ENCODE peak calls at places on chromosomes 1 and 21, in five cellular contexts. Z is ascending aorta; B is sigmoid colon; E is body of pancreas; I is CD8-positive, alpha-beta T cell. G is an unnamed sample.

GRCh38 chr1:13788795-13789194 is 88.8 kb downstream of the PRDM2 start:
- DNase-seq in I (no peak), Z (no peak), E (no peak), B (no peak), G (no peak)

GRCh38 chr1:203324103-203325003 is 19.0 kb downstream of the BTG2 start:
- DNase-seq in Z (no peak), B (peak; percentile 69), E (no peak), I (peak; percentile 60), G (peak; percentile 72)

GRCh38 chr21:17088500-17088899 is 424.3 kb upstream of the CXADR start:
- DNase-seq in E (no peak), Z (no peak), I (no peak), B (no peak), G (no peak)

GRCh38 chr21:42621828-42622199 is 31.6 kb upstream of the PDE9A start:
- DNase-seq in E (no peak), Z (no peak), I (no peak), B (no peak), G (peak; percentile 8)

GRCh38 chr1:22815421-22816062 is 104.9 kb downstream of the EPHB2 start:
- DNase-seq in I (no peak), B (no peak), Z (no peak), E (no peak), G (no peak)

GRCh38 chr21:31161157-31161556 is 122.9 kb upstream of the KRTAP19-8 start:
- DNase-seq in Z (no peak), B (no peak), I (no peak), E (no peak), G (no peak)

GRCh38 chr1:83029916-83030315 is 969.0 kb downstream of the TTLL7 start:
- DNase-seq in B (no peak), I (no peak), Z (no peak), E (no peak), G (no peak)

GRCh38 chr1:208110296-208110695 is 133.9 kb downstream of the PLXNA2 start:
- DNase-seq in I (no peak), B (no peak), Z (no peak), E (no peak), G (no peak)

GRCh38 chr1:87642581-87643129 is 314.0 kb downstream of the LMO4 start:
- DNase-seq in I (no peak), E (no peak), B (no peak), Z (no peak), G (no peak)

GRCh38 chr1:37509181-37509580 is 5.4 kb downstream of the MEAF6 start:
- DNase-seq in I (no peak), B (no peak), Z (no peak), E (no peak), G (no peak)

GRCh38 chr1:10598088-10598712 is 123.5 kb downstream of the PEX14 start:
- DNase-seq in E (peak; percentile 24), I (no peak), Z (no peak), B (peak; percentile 43), G (no peak)

GRCh38 chr21:39601194-39601940 is 11.4 kb upstream of the B3GALT5 start:
- DNase-seq in E (no peak), Z (no peak), I (no peak), B (no peak), G (no peak)

GRCh38 chr1:192445849-192446489 is 129.2 kb downstream of the RGS21 start:
- DNase-seq in E (peak; percentile 44), I (peak; percentile 60), B (peak; percentile 64), Z (peak; percentile 69), G (no peak)

GRCh38 chr1:208314431-208314830 is 70.2 kb upstream of the PLXNA2 start:
- DNase-seq in B (no peak), E (no peak), I (no peak), Z (no peak), G (no peak)

GRCh38 chr1:64240209-64240608 is 36.8 kb downstream of the UBE2U start:
- DNase-seq in Z (no peak), B (no peak), I (no peak), E (no peak), G (no peak)

GRCh38 chr1:240928265-240928664 is 316.3 kb upstream of the GREM2 start:
- DNase-seq in Z (no peak), I (no peak), E (no peak), B (no peak), G (no peak)

GRCh38 chr1:156869455-156869854 is 8.8 kb downstream of the NTRK1 start:
- DNase-seq in Z (no peak), E (no peak), B (no peak), I (no peak), G (no peak)

GRCh38 chr1:156865865-156866678 is 5.4 kb downstream of the NTRK1 start:
- DNase-seq in Z (no peak), B (no peak), I (no peak), E (no peak), G (no peak)

GRCh38 chr1:156866679-156867015 is 6.0 kb downstream of the NTRK1 start:
- DNase-seq in B (no peak), Z (no peak), E (no peak), I (no peak), G (no peak)

GRCh38 chr1:156870734-156871133 is 10.1 kb downstream of the NTRK1 start:
- DNase-seq in Z (no peak), B (no peak), I (no peak), E (no peak), G (no peak)

GRCh38 chr1:156868341-156868740 is 7.7 kb downstream of the NTRK1 start:
- DNase-seq in B (no peak), Z (no peak), I (no peak), E (no peak), G (no peak)
- TF ChIP-seq CTCF in B (no peak), Z (no peak), I (no peak), E (no peak), G (no peak)

DNA sequence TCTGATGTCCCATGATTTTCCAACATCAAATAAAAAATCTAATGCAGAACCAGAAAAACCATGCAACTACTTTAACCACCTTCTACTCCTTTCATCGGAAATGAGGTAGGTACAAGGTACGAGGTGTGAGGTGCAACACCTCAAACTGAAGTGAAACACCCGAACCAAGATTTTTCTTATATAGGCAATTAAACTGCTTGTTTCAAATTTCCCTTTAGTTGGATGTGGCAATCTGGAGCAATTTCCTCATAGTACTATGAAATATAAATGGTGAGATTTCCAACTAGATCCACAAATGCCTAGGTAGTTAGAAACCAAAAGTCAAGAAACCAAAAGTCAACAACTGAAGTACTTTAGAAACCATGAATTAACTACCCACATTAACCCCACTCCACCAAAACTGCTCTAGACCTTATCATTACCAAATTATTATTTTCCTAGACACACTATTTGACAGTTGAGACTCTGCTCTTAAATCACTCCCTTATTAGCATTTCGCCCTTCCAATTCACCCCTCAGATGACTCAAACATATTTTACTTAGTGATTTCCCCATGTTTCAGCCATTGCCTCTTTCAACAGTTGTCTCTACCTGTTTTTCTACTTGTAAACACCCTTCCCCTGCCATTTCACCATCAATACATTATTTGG is 37.8 kb downstream of the FUBP1 start:
- DNase-seq in E (no peak), I (no peak), B (no peak), Z (no peak), G (no peak)
- H3K27ac ChIP-seq in E (no peak overlapping the region), I (no peak overlapping the region), B (peak overlapping the region; percentile 30), Z (no peak overlapping the region), G (no peak overlapping the region)

DNA sequence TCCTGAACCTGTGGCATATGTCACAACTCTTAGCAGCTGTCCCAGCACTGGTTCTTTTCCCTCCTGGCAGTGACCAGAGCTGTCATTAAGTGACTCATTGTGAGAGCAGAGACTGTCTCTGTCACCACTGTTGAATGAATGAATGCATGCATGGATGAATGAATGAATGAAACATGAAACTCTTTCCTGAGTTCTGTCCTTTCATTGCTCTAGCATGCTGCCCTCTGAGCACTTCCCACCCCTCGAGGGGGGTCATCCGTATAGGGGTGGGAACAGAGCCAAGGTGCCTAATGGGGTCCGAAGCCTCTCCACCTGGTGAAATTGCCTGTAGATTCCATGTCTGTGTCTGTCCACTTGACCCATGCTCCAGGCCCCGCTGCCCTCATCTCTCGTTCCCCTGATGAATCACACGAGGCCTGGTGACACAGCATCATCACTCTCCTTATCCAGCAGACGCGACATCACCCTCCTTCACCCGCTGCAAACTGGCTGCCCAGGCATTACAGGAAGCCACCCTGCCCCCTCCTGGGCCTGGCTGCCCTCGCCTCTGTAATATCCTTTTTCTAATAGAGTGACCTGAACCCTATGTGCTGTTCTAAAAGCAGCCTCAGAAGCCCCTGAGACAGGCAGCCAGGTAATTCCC is 75.0 kb downstream of the IGSF21 start:
- DNase-seq in E (no peak), I (no peak), Z (peak; percentile 74), B (no peak), G (no peak)
- TF ChIP-seq CTCF in E (no peak), I (no peak), Z (no peak), B (no peak), G (no peak)

DNA sequence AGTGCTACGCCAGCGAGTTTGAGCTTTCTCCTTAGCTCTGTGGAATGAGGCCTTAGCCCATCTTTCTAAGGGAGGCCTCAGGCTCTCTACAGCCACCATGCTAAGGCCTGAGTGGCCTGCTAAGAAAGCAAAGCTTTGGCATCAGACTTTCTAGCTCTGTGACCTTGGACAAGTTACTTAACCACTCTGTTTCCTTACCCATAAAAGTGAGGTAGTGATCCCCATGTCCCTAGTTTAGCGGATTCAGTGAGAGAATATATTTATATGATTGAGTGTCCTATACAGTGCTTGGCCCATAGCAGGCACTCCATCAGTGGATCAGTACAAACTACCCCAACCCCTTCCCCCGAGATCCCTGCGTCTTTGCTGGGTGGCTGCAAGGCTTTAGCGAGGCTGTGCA is 4.0 kb downstream of the POGK start:
- DNase-seq in I (no peak), B (no peak), E (no peak), Z (no peak), G (no peak)
- H3K27ac ChIP-seq in I (no peak overlapping the region), B (peak overlapping the region; percentile 38), E (peak overlapping the region; percentile 33), Z (peak overlapping the region; percentile 13), G (peak overlapping the region; percentile 36)

DNA sequence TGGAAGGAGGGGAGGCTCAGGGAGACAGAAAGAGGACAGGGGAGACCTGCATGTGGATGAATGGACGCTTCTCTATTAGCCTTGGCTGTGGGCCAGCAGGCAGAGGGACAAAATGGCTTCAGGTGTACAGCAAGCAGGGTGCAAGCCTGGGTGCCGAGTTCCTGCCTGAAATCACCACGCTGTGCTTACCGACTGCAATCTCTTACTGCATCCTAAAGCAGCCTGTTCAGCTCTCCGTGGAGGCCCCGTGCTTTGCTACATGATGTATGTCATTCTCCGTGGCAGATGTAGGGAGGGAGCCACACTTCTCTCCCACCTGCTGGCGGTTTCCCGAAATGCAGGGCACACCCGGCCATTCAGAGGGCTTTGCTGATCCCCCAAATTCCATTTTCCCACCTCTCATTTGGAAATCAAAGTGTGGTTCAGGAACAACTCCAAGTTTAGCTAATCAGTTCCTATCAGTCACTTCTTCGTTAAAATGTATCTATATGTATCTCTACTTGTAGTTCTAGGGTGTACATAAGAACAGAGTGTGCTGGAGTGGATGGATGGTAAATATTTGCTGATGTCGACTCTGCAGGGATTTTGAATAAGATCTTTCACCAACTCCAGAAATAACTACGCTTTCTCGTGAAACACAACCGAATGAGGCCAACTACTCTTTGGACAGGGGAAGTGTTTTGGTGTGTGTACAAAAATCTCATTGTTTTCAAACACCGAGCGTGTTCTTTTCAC is 122.3 kb upstream of the BACE2 start:
- DNase-seq in B (no peak), E (peak; percentile 61), I (no peak), Z (no peak), G (no peak)
- TF ChIP-seq CTCF in B (no peak), E (peak; percentile 43), I (no peak), Z (no peak), G (peak; percentile 43)

G was measured in upper lobe of right lung.